ENCODE peak calls at places on chromosome 3, in nine cellular contexts. One of them, this sample, is unnamed.
A peak's percentile ranks its signal among the peaks of the same experiment; 100 is the strongest.

GRCh38 chr3:1232276-1232675 is 139.5 kb downstream of the CNTN6 start:
- DNase-seq in activated CD8-positive, alpha-beta T cell treated with anti-CD3 and anti-CD28 coated beads, Interleukin-2, amount 10 ng/mL, durations not matched to agents 7 days and 5 days: no peak
- DNase-seq in brain pericyte: no peak
- DNase-seq in SK-MEL-5: no peak
- DNase-seq in Jurkat, Clone E6-1: no peak
- DNase-seq in left lung: no peak
- DNase-seq in NCI-H526: no peak
- DNase-seq in iPS-NIHi11: no peak
- DNase-seq in activated naive CD4-positive, alpha-beta T cell treated with Interleukin-2 at 50 U/mL for 16 hours: no peak
- DNase-seq in this sample: no peak

GRCh38 chr3:151838574-151839312 is 24.8 kb downstream of the AADAC start:
- DNase-seq in activated CD8-positive, alpha-beta T cell treated with anti-CD3 and anti-CD28 coated beads, Interleukin-2, amount 10 ng/mL, durations not matched to agents 7 days and 5 days: peak; percentile 61
- DNase-seq in brain pericyte: peak; percentile 24
- DNase-seq in SK-MEL-5: peak; percentile 85
- DNase-seq in Jurkat, Clone E6-1: peak; percentile 54
- DNase-seq in left lung: no peak
- DNase-seq in NCI-H526: peak; percentile 96
- DNase-seq in iPS-NIHi11: peak; percentile 52
- DNase-seq in activated naive CD4-positive, alpha-beta T cell treated with Interleukin-2 at 50 U/mL for 16 hours: peak; percentile 21
- DNase-seq in this sample: peak; percentile 63

GRCh38 chr3:34374521-34374920 is 576.1 kb downstream of the PDCD6IP start:
- DNase-seq in activated CD8-positive, alpha-beta T cell treated with anti-CD3 and anti-CD28 coated beads, Interleukin-2, amount 10 ng/mL, durations not matched to agents 7 days and 5 days: no peak
- DNase-seq in brain pericyte: no peak
- DNase-seq in SK-MEL-5: peak; percentile 5
- DNase-seq in Jurkat, Clone E6-1: no peak
- DNase-seq in left lung: no peak
- DNase-seq in NCI-H526: no peak
- DNase-seq in iPS-NIHi11: no peak
- DNase-seq in activated naive CD4-positive, alpha-beta T cell treated with Interleukin-2 at 50 U/mL for 16 hours: no peak
- DNase-seq in this sample: no peak

GRCh38 chr3:4078903-4079302 is 224.3 kb upstream of the SETMAR start:
- DNase-seq in activated CD8-positive, alpha-beta T cell treated with anti-CD3 and anti-CD28 coated beads, Interleukin-2, amount 10 ng/mL, durations not matched to agents 7 days and 5 days: no peak
- DNase-seq in brain pericyte: no peak
- DNase-seq in SK-MEL-5: no peak
- DNase-seq in Jurkat, Clone E6-1: no peak
- DNase-seq in left lung: no peak
- DNase-seq in NCI-H526: no peak
- DNase-seq in iPS-NIHi11: no peak
- DNase-seq in activated naive CD4-positive, alpha-beta T cell treated with Interleukin-2 at 50 U/mL for 16 hours: no peak
- DNase-seq in this sample: no peak

GRCh38 chr3:64388886-64389285 is 163.6 kb upstream of the PRICKLE2 start:
- DNase-seq in activated CD8-positive, alpha-beta T cell treated with anti-CD3 and anti-CD28 coated beads, Interleukin-2, amount 10 ng/mL, durations not matched to agents 7 days and 5 days: no peak
- DNase-seq in brain pericyte: no peak
- DNase-seq in SK-MEL-5: no peak
- DNase-seq in Jurkat, Clone E6-1: no peak
- DNase-seq in left lung: no peak
- DNase-seq in NCI-H526: no peak
- DNase-seq in iPS-NIHi11: no peak
- DNase-seq in activated naive CD4-positive, alpha-beta T cell treated with Interleukin-2 at 50 U/mL for 16 hours: no peak
- DNase-seq in this sample: no peak

GRCh38 chr3:70558955-70559354 is 246.5 kb upstream of the MDFIC2 start:
- DNase-seq in activated CD8-positive, alpha-beta T cell treated with anti-CD3 and anti-CD28 coated beads, Interleukin-2, amount 10 ng/mL, durations not matched to agents 7 days and 5 days: no peak
- DNase-seq in brain pericyte: no peak
- DNase-seq in SK-MEL-5: no peak
- DNase-seq in Jurkat, Clone E6-1: no peak
- DNase-seq in left lung: no peak
- DNase-seq in NCI-H526: no peak
- DNase-seq in iPS-NIHi11: no peak
- DNase-seq in activated naive CD4-positive, alpha-beta T cell treated with Interleukin-2 at 50 U/mL for 16 hours: no peak
- DNase-seq in this sample: no peak

GRCh38 chr3:48185129-48185528 is 3.1 kb downstream of the CDC25A start:
- DNase-seq in activated CD8-positive, alpha-beta T cell treated with anti-CD3 and anti-CD28 coated beads, Interleukin-2, amount 10 ng/mL, durations not matched to agents 7 days and 5 days: no peak
- DNase-seq in brain pericyte: no peak
- DNase-seq in SK-MEL-5: no peak
- DNase-seq in Jurkat, Clone E6-1: no peak
- DNase-seq in left lung: no peak
- DNase-seq in NCI-H526: no peak
- DNase-seq in iPS-NIHi11: no peak
- DNase-seq in activated naive CD4-positive, alpha-beta T cell treated with Interleukin-2 at 50 U/mL for 16 hours: no peak
- DNase-seq in this sample: no peak

GRCh38 chr3:111548060-111548459 is 6.1 kb downstream of the CD96 start:
- DNase-seq in activated CD8-positive, alpha-beta T cell treated with anti-CD3 and anti-CD28 coated beads, Interleukin-2, amount 10 ng/mL, durations not matched to agents 7 days and 5 days: no peak
- DNase-seq in brain pericyte: no peak
- DNase-seq in SK-MEL-5: peak; percentile 32
- DNase-seq in Jurkat, Clone E6-1: no peak
- DNase-seq in left lung: no peak
- DNase-seq in NCI-H526: no peak
- DNase-seq in iPS-NIHi11: no peak
- DNase-seq in activated naive CD4-positive, alpha-beta T cell treated with Interleukin-2 at 50 U/mL for 16 hours: no peak
- DNase-seq in this sample: peak; percentile 38

GRCh38 chr3:4533489-4534443 is 40.6 kb downstream of the ITPR1 start:
- DNase-seq in activated CD8-positive, alpha-beta T cell treated with anti-CD3 and anti-CD28 coated beads, Interleukin-2, amount 10 ng/mL, durations not matched to agents 7 days and 5 days: no peak
- DNase-seq in brain pericyte: no peak
- DNase-seq in SK-MEL-5: no peak
- DNase-seq in Jurkat, Clone E6-1: no peak
- DNase-seq in left lung: peak; percentile 71
- DNase-seq in NCI-H526: no peak
- DNase-seq in iPS-NIHi11: peak; percentile 22
- DNase-seq in activated naive CD4-positive, alpha-beta T cell treated with Interleukin-2 at 50 U/mL for 16 hours: no peak
- DNase-seq in this sample: no peak

GRCh38 chr3:124772081-124772831 is 42.0 kb downstream of the UMPS start:
- DNase-seq in activated CD8-positive, alpha-beta T cell treated with anti-CD3 and anti-CD28 coated beads, Interleukin-2, amount 10 ng/mL, durations not matched to agents 7 days and 5 days: no peak
- DNase-seq in brain pericyte: no peak
- DNase-seq in SK-MEL-5: no peak
- DNase-seq in Jurkat, Clone E6-1: no peak
- DNase-seq in left lung: no peak
- DNase-seq in NCI-H526: peak; percentile 18
- DNase-seq in iPS-NIHi11: no peak
- DNase-seq in activated naive CD4-positive, alpha-beta T cell treated with Interleukin-2 at 50 U/mL for 16 hours: no peak
- DNase-seq in this sample: peak; percentile 53

GRCh38 chr3:177642482-177643163 is 445.3 kb upstream of the TBL1XR1 start:
- DNase-seq in activated CD8-positive, alpha-beta T cell treated with anti-CD3 and anti-CD28 coated beads, Interleukin-2, amount 10 ng/mL, durations not matched to agents 7 days and 5 days: peak; percentile 26
- DNase-seq in brain pericyte: no peak
- DNase-seq in SK-MEL-5: no peak
- DNase-seq in Jurkat, Clone E6-1: peak; percentile 44
- DNase-seq in left lung: no peak
- DNase-seq in NCI-H526: peak; percentile 30
- DNase-seq in iPS-NIHi11: no peak
- DNase-seq in activated naive CD4-positive, alpha-beta T cell treated with Interleukin-2 at 50 U/mL for 16 hours: peak; percentile 8
- DNase-seq in this sample: no peak

GRCh38 chr3:38600551-38600950 is 48.9 kb downstream of the SCN5A start:
- DNase-seq in activated CD8-positive, alpha-beta T cell treated with anti-CD3 and anti-CD28 coated beads, Interleukin-2, amount 10 ng/mL, durations not matched to agents 7 days and 5 days: no peak
- DNase-seq in brain pericyte: no peak
- DNase-seq in SK-MEL-5: no peak
- DNase-seq in Jurkat, Clone E6-1: no peak
- DNase-seq in left lung: no peak
- DNase-seq in NCI-H526: no peak
- DNase-seq in iPS-NIHi11: no peak
- DNase-seq in activated naive CD4-positive, alpha-beta T cell treated with Interleukin-2 at 50 U/mL for 16 hours: no peak
- DNase-seq in this sample: no peak

GRCh38 chr3:84893211-84893610 is 65.6 kb upstream of the CADM2 start:
- DNase-seq in activated CD8-positive, alpha-beta T cell treated with anti-CD3 and anti-CD28 coated beads, Interleukin-2, amount 10 ng/mL, durations not matched to agents 7 days and 5 days: no peak
- DNase-seq in brain pericyte: no peak
- DNase-seq in SK-MEL-5: no peak
- DNase-seq in Jurkat, Clone E6-1: no peak
- DNase-seq in left lung: no peak
- DNase-seq in NCI-H526: no peak
- DNase-seq in iPS-NIHi11: no peak
- DNase-seq in activated naive CD4-positive, alpha-beta T cell treated with Interleukin-2 at 50 U/mL for 16 hours: no peak
- DNase-seq in this sample: no peak

GRCh38 chr3:178703268-178703975 is 167.2 kb downstream of the KCNMB2 start:
- DNase-seq in activated CD8-positive, alpha-beta T cell treated with anti-CD3 and anti-CD28 coated beads, Interleukin-2, amount 10 ng/mL, durations not matched to agents 7 days and 5 days: no peak
- DNase-seq in brain pericyte: peak; percentile 72
- DNase-seq in SK-MEL-5: no peak
- DNase-seq in Jurkat, Clone E6-1: no peak
- DNase-seq in left lung: no peak
- DNase-seq in NCI-H526: no peak
- DNase-seq in iPS-NIHi11: no peak
- DNase-seq in activated naive CD4-positive, alpha-beta T cell treated with Interleukin-2 at 50 U/mL for 16 hours: no peak
- DNase-seq in this sample: no peak

GRCh38 chr3:122546151-122546550 is 17.9 kb downstream of the PARP9 start:
- DNase-seq in activated CD8-positive, alpha-beta T cell treated with anti-CD3 and anti-CD28 coated beads, Interleukin-2, amount 10 ng/mL, durations not matched to agents 7 days and 5 days: no peak
- DNase-seq in brain pericyte: no peak
- DNase-seq in SK-MEL-5: no peak
- DNase-seq in Jurkat, Clone E6-1: no peak
- DNase-seq in left lung: no peak
- DNase-seq in NCI-H526: no peak
- DNase-seq in iPS-NIHi11: no peak
- DNase-seq in activated naive CD4-positive, alpha-beta T cell treated with Interleukin-2 at 50 U/mL for 16 hours: no peak
- DNase-seq in this sample: no peak

GRCh38 chr3:37125702-37126101 is 48.7 kb downstream of the LRRFIP2 start:
- DNase-seq in activated CD8-positive, alpha-beta T cell treated with anti-CD3 and anti-CD28 coated beads, Interleukin-2, amount 10 ng/mL, durations not matched to agents 7 days and 5 days: no peak
- DNase-seq in brain pericyte: no peak
- DNase-seq in SK-MEL-5: no peak
- DNase-seq in Jurkat, Clone E6-1: no peak
- DNase-seq in left lung: no peak
- DNase-seq in NCI-H526: no peak
- DNase-seq in iPS-NIHi11: no peak
- DNase-seq in activated naive CD4-positive, alpha-beta T cell treated with Interleukin-2 at 50 U/mL for 16 hours: no peak
- DNase-seq in this sample: no peak

GRCh38 chr3:3065876-3066275 is 44.3 kb downstream of the IL5RA start:
- DNase-seq in activated CD8-positive, alpha-beta T cell treated with anti-CD3 and anti-CD28 coated beads, Interleukin-2, amount 10 ng/mL, durations not matched to agents 7 days and 5 days: no peak
- DNase-seq in brain pericyte: no peak
- DNase-seq in SK-MEL-5: no peak
- DNase-seq in Jurkat, Clone E6-1: no peak
- DNase-seq in left lung: no peak
- DNase-seq in NCI-H526: no peak
- DNase-seq in iPS-NIHi11: no peak
- DNase-seq in activated naive CD4-positive, alpha-beta T cell treated with Interleukin-2 at 50 U/mL for 16 hours: no peak
- DNase-seq in this sample: no peak

GRCh38 chr3:190926619-190927018 is 64.1 kb upstream of the GMNC start:
- DNase-seq in activated CD8-positive, alpha-beta T cell treated with anti-CD3 and anti-CD28 coated beads, Interleukin-2, amount 10 ng/mL, durations not matched to agents 7 days and 5 days: no peak
- DNase-seq in brain pericyte: no peak
- DNase-seq in SK-MEL-5: no peak
- DNase-seq in Jurkat, Clone E6-1: no peak
- DNase-seq in left lung: no peak
- DNase-seq in NCI-H526: no peak
- DNase-seq in iPS-NIHi11: no peak
- DNase-seq in activated naive CD4-positive, alpha-beta T cell treated with Interleukin-2 at 50 U/mL for 16 hours: no peak
- DNase-seq in this sample: no peak

GRCh38 chr3:152197451-152197850 is 71.3 kb upstream of the MBNL1 start:
- DNase-seq in activated CD8-positive, alpha-beta T cell treated with anti-CD3 and anti-CD28 coated beads, Interleukin-2, amount 10 ng/mL, durations not matched to agents 7 days and 5 days: no peak
- DNase-seq in brain pericyte: no peak
- DNase-seq in SK-MEL-5: no peak
- DNase-seq in Jurkat, Clone E6-1: no peak
- DNase-seq in left lung: no peak
- DNase-seq in NCI-H526: no peak
- DNase-seq in iPS-NIHi11: no peak
- DNase-seq in activated naive CD4-positive, alpha-beta T cell treated with Interleukin-2 at 50 U/mL for 16 hours: no peak
- DNase-seq in this sample: no peak

GRCh38 chr3:59056706-59057105 is 6.9 kb upstream of the CFAP20DC start:
- DNase-seq in activated CD8-positive, alpha-beta T cell treated with anti-CD3 and anti-CD28 coated beads, Interleukin-2, amount 10 ng/mL, durations not matched to agents 7 days and 5 days: no peak
- DNase-seq in brain pericyte: no peak
- DNase-seq in SK-MEL-5: no peak
- DNase-seq in Jurkat, Clone E6-1: no peak
- DNase-seq in left lung: no peak
- DNase-seq in NCI-H526: no peak
- DNase-seq in iPS-NIHi11: no peak
- DNase-seq in activated naive CD4-positive, alpha-beta T cell treated with Interleukin-2 at 50 U/mL for 16 hours: no peak
- DNase-seq in this sample: no peak

GRCh38 chr3:42605550-42606173 is 5.2 kb downstream of the NKTR start:
- DNase-seq in activated CD8-positive, alpha-beta T cell treated with anti-CD3 and anti-CD28 coated beads, Interleukin-2, amount 10 ng/mL, durations not matched to agents 7 days and 5 days: no peak
- DNase-seq in brain pericyte: no peak
- DNase-seq in SK-MEL-5: no peak
- DNase-seq in Jurkat, Clone E6-1: no peak
- DNase-seq in left lung: no peak
- DNase-seq in NCI-H526: peak; percentile 84
- DNase-seq in iPS-NIHi11: no peak
- DNase-seq in activated naive CD4-positive, alpha-beta T cell treated with Interleukin-2 at 50 U/mL for 16 hours: no peak
- DNase-seq in this sample: no peak

GRCh38 chr3:115814778-115815380 is 191.6 kb downstream of the GAP43 start:
- DNase-seq in activated CD8-positive, alpha-beta T cell treated with anti-CD3 and anti-CD28 coated beads, Interleukin-2, amount 10 ng/mL, durations not matched to agents 7 days and 5 days: peak; percentile 75
- DNase-seq in brain pericyte: no peak
- DNase-seq in SK-MEL-5: peak; percentile 84
- DNase-seq in Jurkat, Clone E6-1: peak; percentile 51
- DNase-seq in left lung: no peak
- DNase-seq in NCI-H526: peak; percentile 64
- DNase-seq in iPS-NIHi11: peak; percentile 74
- DNase-seq in activated naive CD4-positive, alpha-beta T cell treated with Interleukin-2 at 50 U/mL for 16 hours: peak; percentile 71
- DNase-seq in this sample: peak; percentile 83

GRCh38 chr3:115470254-115470653 is 153.1 kb upstream of the GAP43 start:
- DNase-seq in activated CD8-positive, alpha-beta T cell treated with anti-CD3 and anti-CD28 coated beads, Interleukin-2, amount 10 ng/mL, durations not matched to agents 7 days and 5 days: no peak
- DNase-seq in brain pericyte: no peak
- DNase-seq in SK-MEL-5: no peak
- DNase-seq in Jurkat, Clone E6-1: no peak
- DNase-seq in left lung: no peak
- DNase-seq in NCI-H526: peak; percentile 1
- DNase-seq in iPS-NIHi11: no peak
- DNase-seq in activated naive CD4-positive, alpha-beta T cell treated with Interleukin-2 at 50 U/mL for 16 hours: no peak
- DNase-seq in this sample: no peak

GRCh38 chr3:164903820-164904451 is 174.4 kb downstream of the SI start:
- DNase-seq in activated CD8-positive, alpha-beta T cell treated with anti-CD3 and anti-CD28 coated beads, Interleukin-2, amount 10 ng/mL, durations not matched to agents 7 days and 5 days: no peak
- DNase-seq in brain pericyte: no peak
- DNase-seq in SK-MEL-5: peak; percentile 74
- DNase-seq in Jurkat, Clone E6-1: no peak
- DNase-seq in left lung: no peak
- DNase-seq in NCI-H526: no peak
- DNase-seq in iPS-NIHi11: no peak
- DNase-seq in activated naive CD4-positive, alpha-beta T cell treated with Interleukin-2 at 50 U/mL for 16 hours: no peak
- DNase-seq in this sample: no peak

GRCh38 chr3:71708478-71709098 is 16.6 kb downstream of the EIF4E3 start:
- DNase-seq in activated CD8-positive, alpha-beta T cell treated with anti-CD3 and anti-CD28 coated beads, Interleukin-2, amount 10 ng/mL, durations not matched to agents 7 days and 5 days: no peak
- DNase-seq in brain pericyte: no peak
- DNase-seq in SK-MEL-5: no peak
- DNase-seq in Jurkat, Clone E6-1: no peak
- DNase-seq in left lung: no peak
- DNase-seq in NCI-H526: no peak
- DNase-seq in iPS-NIHi11: no peak
- DNase-seq in activated naive CD4-positive, alpha-beta T cell treated with Interleukin-2 at 50 U/mL for 16 hours: no peak
- DNase-seq in this sample: no peak

GRCh38 chr3:39705351-39705900 is 104.0 kb upstream of the MYRIP start:
- DNase-seq in activated CD8-positive, alpha-beta T cell treated with anti-CD3 and anti-CD28 coated beads, Interleukin-2, amount 10 ng/mL, durations not matched to agents 7 days and 5 days: no peak
- DNase-seq in brain pericyte: no peak
- DNase-seq in SK-MEL-5: no peak
- DNase-seq in Jurkat, Clone E6-1: no peak
- DNase-seq in left lung: no peak
- DNase-seq in NCI-H526: no peak
- DNase-seq in iPS-NIHi11: no peak
- DNase-seq in activated naive CD4-positive, alpha-beta T cell treated with Interleukin-2 at 50 U/mL for 16 hours: no peak
- DNase-seq in this sample: peak; percentile 42

GRCh38 chr3:69339766-69340165 is 46.1 kb downstream of the FRMD4B start:
- DNase-seq in activated CD8-positive, alpha-beta T cell treated with anti-CD3 and anti-CD28 coated beads, Interleukin-2, amount 10 ng/mL, durations not matched to agents 7 days and 5 days: no peak
- DNase-seq in brain pericyte: no peak
- DNase-seq in SK-MEL-5: no peak
- DNase-seq in Jurkat, Clone E6-1: no peak
- DNase-seq in left lung: no peak
- DNase-seq in NCI-H526: no peak
- DNase-seq in iPS-NIHi11: no peak
- DNase-seq in activated naive CD4-positive, alpha-beta T cell treated with Interleukin-2 at 50 U/mL for 16 hours: no peak
- DNase-seq in this sample: no peak

GRCh38 chr3:29759443-29760033 is 478.7 kb downstream of the RBMS3 start:
- DNase-seq in activated CD8-positive, alpha-beta T cell treated with anti-CD3 and anti-CD28 coated beads, Interleukin-2, amount 10 ng/mL, durations not matched to agents 7 days and 5 days: no peak
- DNase-seq in brain pericyte: no peak
- DNase-seq in SK-MEL-5: peak; percentile 86
- DNase-seq in Jurkat, Clone E6-1: no peak
- DNase-seq in left lung: no peak
- DNase-seq in NCI-H526: peak; percentile 55
- DNase-seq in iPS-NIHi11: peak; percentile 5
- DNase-seq in activated naive CD4-positive, alpha-beta T cell treated with Interleukin-2 at 50 U/mL for 16 hours: no peak
- DNase-seq in this sample: peak; percentile 63

GRCh38 chr3:38723569-38724391 is 74.3 kb upstream of the SCN5A start:
- DNase-seq in activated CD8-positive, alpha-beta T cell treated with anti-CD3 and anti-CD28 coated beads, Interleukin-2, amount 10 ng/mL, durations not matched to agents 7 days and 5 days: no peak
- DNase-seq in brain pericyte: no peak
- DNase-seq in SK-MEL-5: no peak
- DNase-seq in Jurkat, Clone E6-1: no peak
- DNase-seq in left lung: peak; percentile 57
- DNase-seq in NCI-H526: no peak
- DNase-seq in iPS-NIHi11: no peak
- DNase-seq in activated naive CD4-positive, alpha-beta T cell treated with Interleukin-2 at 50 U/mL for 16 hours: no peak
- DNase-seq in this sample: no peak

GRCh38 chr3:45414823-45415222 is 26.4 kb downstream of the LARS2 start:
- DNase-seq in activated CD8-positive, alpha-beta T cell treated with anti-CD3 and anti-CD28 coated beads, Interleukin-2, amount 10 ng/mL, durations not matched to agents 7 days and 5 days: no peak
- DNase-seq in brain pericyte: no peak
- DNase-seq in SK-MEL-5: no peak
- DNase-seq in Jurkat, Clone E6-1: no peak
- DNase-seq in left lung: no peak
- DNase-seq in NCI-H526: no peak
- DNase-seq in iPS-NIHi11: no peak
- DNase-seq in activated naive CD4-positive, alpha-beta T cell treated with Interleukin-2 at 50 U/mL for 16 hours: no peak
- DNase-seq in this sample: no peak

GRCh38 chr3:40387001-40387894 is at the start of gene ENTPD3:
- DNase-seq in activated CD8-positive, alpha-beta T cell treated with anti-CD3 and anti-CD28 coated beads, Interleukin-2, amount 10 ng/mL, durations not matched to agents 7 days and 5 days: peak; percentile 42
- DNase-seq in brain pericyte: no peak
- DNase-seq in SK-MEL-5: no peak
- DNase-seq in Jurkat, Clone E6-1: no peak
- DNase-seq in left lung: peak; percentile 88
- DNase-seq in NCI-H526: peak; percentile 61
- DNase-seq in iPS-NIHi11: peak; percentile 85
- DNase-seq in activated naive CD4-positive, alpha-beta T cell treated with Interleukin-2 at 50 U/mL for 16 hours: peak; percentile 33
- DNase-seq in this sample: no peak